ENCODE peak calls at places on chromosomes 4 and X, in four cellular contexts. N is HepG2, M is K562, A is GM12878. O is an unnamed sample.
A peak's percentile ranks its signal among the peaks of the same experiment; 100 is the strongest.

GRCh38 chr4:7254736-7255487 is 62.6 kb downstream of the SORCS2 start:
- DNase-seq in A (peak; percentile 54), M (no peak), N (no peak), O (no peak)

GRCh38 chr4:121070696-121071639 is 1.4 kb downstream of the NDNF start:
- DNase-seq in N (no peak), A (no peak), M (no peak), O (peak; percentile 77)

GRCh38 chrX:16838202-16839066 is 31.7 kb downstream of the RBBP7 start:
- DNase-seq in N (no peak), M (no peak), A (no peak), O (no peak)

GRCh38 chrX:72245461-72246089 is 6.7 kb upstream of the ERCC6L start:
- DNase-seq in M (peak; percentile 70), A (no peak), N (peak; percentile 37), O (peak; percentile 79)

GRCh38 chrX:37755073-37755472 is 24.8 kb upstream of the CYBB start:
- DNase-seq in N (no peak), A (peak; percentile 67), M (no peak), O (no peak)

GRCh38 chr4:122914292-122914904 is 8.0 kb downstream of the NUDT6 start:
- DNase-seq in N (peak; percentile 43), A (peak; percentile 8), M (no peak), O (peak; percentile 35)

GRCh38 chrX:79096339-79096638 is 48.2 kb upstream of the GPR174 start:
- DNase-seq in N (no peak), A (no peak), M (no peak), O (no peak)

GRCh38 chr4:134936014-134936413 is 734.4 kb upstream of the PABPC4L start:
- DNase-seq in N (no peak), M (no peak), A (no peak), O (no peak)

GRCh38 chr4:165872443-165873297 is at the start of gene TLL1:
- DNase-seq in A (no peak), N (no peak), M (no peak), O (peak; percentile 23)

GRCh38 chrX:44105228-44105913 is 132.2 kb upstream of the NDP start:
- DNase-seq in M (no peak), N (no peak), A (no peak), O (peak; percentile 17)

GRCh38 chrX:3346436-3347329 is at the start of gene MXRA5:
- DNase-seq in A (no peak), M (no peak), N (no peak), O (peak; percentile 13)

GRCh38 chr4:185931986-185932385 is 120.0 kb upstream of the SORBS2 start:
- DNase-seq in A (no peak), M (no peak), N (no peak), O (no peak)

GRCh38 chrX:47078129-47079043 is at the start of gene RGN:
- DNase-seq in M (no peak), A (no peak), N (peak; percentile 81), O (peak; percentile 18)

GRCh38 chrX:128975716-128976115 is 547.6 kb downstream of the SMARCA1 start:
- DNase-seq in A (no peak), M (peak; percentile 7), N (peak; percentile 23), O (peak; percentile 41)

GRCh38 chrX:455673-456072 is 69.0 kb upstream of the PPP2R3B start:
- DNase-seq in A (no peak), N (no peak), M (no peak), O (no peak)

GRCh38 chr4:79049840-79050520 is 110.7 kb upstream of the PAQR3 start:
- DNase-seq in M (no peak), A (no peak), N (no peak), O (peak; percentile 24)

GRCh38 chr4:138669479-138670165 is 346.0 kb upstream of the NOCT start:
- DNase-seq in A (no peak), N (no peak), M (no peak), O (no peak)

GRCh38 chrX:102840871-102841705 is 96.0 kb upstream of the RAB40AL start:
- DNase-seq in N (no peak), M (peak; percentile 32), A (no peak), O (no peak)

GRCh38 chr4:112979881-112980421 is 69.5 kb upstream of the ANK2 start:
- DNase-seq in M (no peak), A (no peak), N (no peak), O (no peak)

GRCh38 chrX:110036162-110037033 is 33.5 kb downstream of the TMEM164 start:
- DNase-seq in N (peak; percentile 71), A (no peak), M (no peak), O (no peak)

GRCh38 chr4:72827968-72828367 is 241.5 kb downstream of the COX18 start:
- DNase-seq in N (no peak), A (no peak), M (no peak), O (no peak)

GRCh38 chr4:133394971-133395627 is 246.0 kb downstream of the PCDH10 start:
- DNase-seq in A (no peak), M (no peak), N (no peak), O (no peak)

GRCh38 chr4:170089743-170090666 is at the start of gene AADAT:
- DNase-seq in N (peak; percentile 81), A (no peak), M (peak; percentile 41), O (peak; percentile 97)

GRCh38 chr4:124279741-124280140 is 432.8 kb downstream of the ANKRD50 start:
- DNase-seq in N (no peak), M (no peak), A (no peak), O (peak; percentile 22)

GRCh38 chr4:86329431-86329830 is 30.4 kb downstream of the MAPK10 start:
- DNase-seq in N (no peak), A (no peak), M (no peak), O (no peak)

GRCh38 chr4:19408488-19408887 is 843.2 kb upstream of the SLIT2 start:
- DNase-seq in A (no peak), N (no peak), M (no peak), O (no peak)
- TF ChIP-seq NFIC in A (no peak), N (no peak), M (no peak), O (no peak)

GRCh38 chr4:1232661-1233621 is 16.0 kb downstream of the CTBP1 start:
- DNase-seq in N (no peak), M (no peak), A (no peak), O (peak; percentile 96)

GRCh38 chr4:1234811-1235292 is 14.1 kb downstream of the CTBP1 start:
- DNase-seq in M (no peak), A (no peak), N (no peak), O (no peak)

GRCh38 chr4:1235381-1236102 is 13.4 kb downstream of the CTBP1 start:
- DNase-seq in N (no peak), M (no peak), A (no peak), O (no peak)

GRCh38 chr4:1234296-1234695 is 14.6 kb downstream of the CTBP1 start:
- DNase-seq in A (no peak), M (no peak), N (no peak), O (peak; percentile 63)

DNA sequence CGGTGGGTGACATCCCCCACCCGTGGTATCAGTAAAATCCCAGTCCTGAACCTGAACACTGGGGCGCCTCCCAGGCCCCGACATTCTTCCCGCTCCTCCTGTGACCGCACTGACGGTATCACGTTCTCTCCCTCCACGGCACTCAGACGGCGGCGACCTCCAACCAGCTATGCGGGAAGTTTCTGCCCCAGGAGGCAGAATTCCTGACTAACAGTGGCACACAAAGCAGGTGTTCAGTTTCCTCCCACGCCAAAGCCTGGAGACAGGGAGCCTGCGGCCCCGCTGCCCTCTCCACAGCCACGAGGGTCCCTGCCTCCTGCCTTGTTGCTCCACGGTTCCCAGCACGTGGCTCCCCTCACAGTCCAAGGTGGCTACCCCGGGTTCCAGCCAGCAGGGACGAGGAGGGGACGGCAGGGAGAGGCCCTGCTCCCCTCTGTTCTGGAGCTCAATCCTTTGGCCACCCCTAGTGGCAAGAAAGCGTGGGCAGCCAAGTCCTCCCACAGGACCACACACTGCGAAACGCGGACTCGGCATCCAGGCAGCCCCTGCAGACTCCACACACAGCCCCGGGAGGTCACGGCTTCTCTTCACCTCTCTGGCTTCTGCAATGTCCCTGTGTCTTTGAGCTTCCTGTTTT is 15.2 kb downstream of the CTBP1 start:
- DNase-seq in N (no peak), M (no peak), A (no peak), O (peak; percentile 81)
- TF ChIP-seq NFIC in N (no peak), M (no peak), A (no peak), O (no peak)

GRCh38 chr4:77007358-77008230 is 58.0 kb downstream of the SEPTIN11 start:
- DNase-seq in A (no peak), M (no peak), N (no peak), O (no peak)
- TF ChIP-seq NFIC in A (no peak), M (no peak), N (no peak), O (no peak)

DNA sequence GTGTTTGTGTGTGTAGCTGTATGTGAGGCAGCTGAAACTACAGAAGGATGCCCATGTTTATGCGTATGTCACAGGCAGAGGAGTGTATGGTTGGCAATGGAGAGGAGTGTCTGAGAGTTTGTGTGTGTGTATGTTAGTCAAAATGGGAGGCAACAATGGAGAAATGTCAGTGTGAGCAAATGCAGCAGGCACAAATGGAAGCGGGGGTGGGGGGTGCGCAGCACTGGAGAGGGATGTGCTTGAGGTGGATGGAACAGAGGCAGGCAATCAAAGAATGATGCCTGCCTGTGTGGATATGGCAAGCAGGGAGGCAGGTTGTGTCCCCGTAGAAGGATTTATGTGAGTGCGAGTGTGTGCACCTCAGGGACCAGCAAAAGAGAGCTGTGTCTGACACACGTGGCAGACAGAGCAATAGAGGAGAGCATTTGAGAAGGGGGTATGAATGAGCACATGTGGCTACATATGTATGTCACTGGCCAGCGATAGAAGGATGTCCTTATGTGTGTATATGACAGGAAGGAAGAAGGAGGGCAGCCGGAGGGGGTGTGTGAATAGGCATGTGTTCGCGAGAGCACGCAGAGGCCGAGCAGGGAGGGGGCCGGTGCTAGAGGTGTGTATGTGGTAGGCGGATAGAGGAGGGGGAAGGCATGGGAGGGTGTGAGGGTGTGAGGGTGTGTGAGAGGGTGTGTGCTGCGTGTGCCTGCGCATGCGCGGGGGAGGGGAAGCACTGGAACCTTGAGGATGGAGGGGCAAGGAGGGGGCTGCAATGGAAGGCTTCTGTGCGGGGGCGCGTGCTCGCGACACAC is 1.1 kb downstream of the PJA1 start:
- DNase-seq in A (no peak), M (peak; percentile 56), N (no peak), O (peak; percentile 79)
- TF ChIP-seq NFIC in A (no peak), M (no peak), N (no peak), O (no peak)

GRCh38 chr4:47641755-47642154 is 156.7 kb downstream of the ATP10D start:
- DNase-seq in N (no peak), M (no peak), A (no peak), O (no peak)

GRCh38 chr4:47640911-47641310 is 155.8 kb downstream of the ATP10D start:
- DNase-seq in A (no peak), M (no peak), N (no peak), O (no peak)

GRCh38 chr4:47646372-47646771 is 161.3 kb downstream of the ATP10D start:
- DNase-seq in M (no peak), N (no peak), A (no peak), O (no peak)

GRCh38 chr4:47643845-47644244 is 158.8 kb downstream of the ATP10D start:
- DNase-seq in N (no peak), M (no peak), A (no peak), O (no peak)

DNA sequence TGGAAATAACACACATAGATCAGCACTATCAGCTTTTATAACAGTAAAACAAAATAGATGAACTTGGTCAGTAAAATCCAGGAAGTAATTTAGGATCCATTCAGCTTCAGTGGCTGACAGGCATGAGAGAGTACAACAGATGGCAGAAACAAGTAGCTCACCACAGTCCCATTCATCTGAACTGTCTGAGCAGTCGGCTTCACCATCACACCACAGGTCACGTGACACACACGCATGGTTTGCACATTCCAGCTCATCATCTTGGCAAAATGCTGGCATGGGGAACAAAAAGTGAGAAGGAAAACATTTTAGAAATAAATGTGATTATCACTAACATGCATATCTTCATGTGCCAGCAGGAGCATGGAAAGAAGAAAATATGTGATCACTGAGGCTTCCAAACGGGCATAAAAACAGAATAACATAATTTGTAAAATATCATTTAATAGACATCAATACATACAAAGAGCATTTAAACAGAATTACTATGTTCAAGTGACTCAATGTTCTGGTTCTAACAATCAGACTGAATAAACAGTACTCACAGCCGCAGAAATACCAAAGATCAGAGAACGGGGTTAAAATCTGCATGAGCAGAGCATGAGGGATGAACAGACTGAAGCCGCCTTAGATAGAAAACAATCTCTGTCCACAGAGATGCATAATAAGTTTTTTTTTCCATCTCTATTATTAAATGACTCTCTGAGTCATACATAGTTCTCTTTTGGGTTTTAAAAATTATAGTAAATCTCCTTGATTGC is 158.1 kb downstream of the ATP10D start:
- DNase-seq in A (no peak), N (no peak), M (no peak), O (no peak)
- TF ChIP-seq NFIC in A (no peak), N (no peak), M (no peak), O (no peak)

O was measured in SK-N-SH.